ENCODE peak calls at places on chromosomes 13 and 19, in ten cellular contexts. W, Y, M, C, X, A, B, L, I and N are unnamed samples.

GRCh38 chr13:113848020-113848419 is 15.9 kb downstream of the GAS6 start:
- DNase-seq in W (peak; percentile 4), Y (no peak), M (no peak), C (no peak), X (no peak), A (no peak), B (no peak), L (no peak), I (no peak), N (no peak)

GRCh38 chr19:47389150-47389556 is 30.2 kb downstream of the MEIS3 start:
- DNase-seq in W (no peak), Y (no peak), M (no peak), C (no peak), X (no peak), A (peak; percentile 61), B (no peak), L (no peak), I (no peak), N (no peak)

GRCh38 chr13:56189978-56190377 is 950.7 kb upstream of the PRR20A start:
- DNase-seq in W (no peak), Y (no peak), M (no peak), C (no peak), X (no peak), A (no peak), B (no peak), L (no peak), I (no peak), N (no peak)

GRCh38 chr19:46603752-46604241 is 2.7 kb downstream of the CALM3 start:
- DNase-seq in W (no peak), Y (no peak), M (peak; percentile 49), C (peak; percentile 69), X (no peak), A (no peak), B (no peak), L (no peak), I (no peak), N (peak; percentile 68)

GRCh38 chr13:80577951-80578670 is 237.2 kb upstream of the SPRY2 start:
- DNase-seq in W (peak; percentile 15), Y (peak; percentile 20), M (no peak), C (no peak), X (no peak), A (no peak), B (peak; percentile 53), L (no peak), I (no peak), N (no peak)

GRCh38 chr19:8377598-8377997 is 12.6 kb upstream of the RAB11B start:
- DNase-seq in W (no peak), Y (no peak), M (no peak), C (no peak), X (no peak), A (no peak), B (no peak), L (no peak), I (no peak), N (peak; percentile 12)

GRCh38 chr13:103078145-103078544 is 11.9 kb upstream of the SLC10A2 start:
- DNase-seq in W (no peak), Y (no peak), M (no peak), C (no peak), X (no peak), A (no peak), B (no peak), L (no peak), I (no peak), N (no peak)

GRCh38 chr19:19774354-19775033 is 41.6 kb upstream of the ZNF14 start:
- DNase-seq in W (no peak), Y (no peak), M (no peak), C (no peak), X (no peak), A (no peak), B (no peak), L (no peak), I (no peak), N (no peak)

GRCh38 chr19:51366999-51367564 is 894 bp upstream of the ETFB start:
- DNase-seq in W (peak; percentile 37), Y (no peak), M (peak; percentile 52), C (no peak), X (no peak), A (peak; percentile 49), B (no peak), L (no peak), I (no peak), N (no peak)

GRCh38 chr19:54156953-54157352 is 2.6 kb downstream of the LENG1 start:
- DNase-seq in W (no peak), Y (no peak), M (no peak), C (no peak), X (no peak), A (no peak), B (no peak), L (no peak), I (no peak), N (no peak)

GRCh38 chr19:55391702-55392615 is 6.2 kb downstream of the RPL28 start:
- DNase-seq in W (no peak), Y (no peak), M (peak; percentile 66), C (no peak), X (no peak), A (no peak), B (no peak), L (peak; percentile 37), I (no peak), N (no peak)

GRCh38 chr13:24270639-24271131 is 38.7 kb upstream of the C1QTNF9 start:
- DNase-seq in W (peak; percentile 68), Y (peak; percentile 74), M (peak; percentile 75), C (no peak), X (peak; percentile 49), A (peak; percentile 70), B (peak; percentile 14), L (peak; percentile 24), I (no peak), N (peak; percentile 86)

GRCh38 chr13:41985788-41986508 is 25.0 kb upstream of the VWA8 start:
- DNase-seq in W (no peak), Y (peak; percentile 24), M (peak; percentile 46), C (no peak), X (peak; percentile 29), A (no peak), B (no peak), L (no peak), I (no peak), N (no peak)

DNA sequence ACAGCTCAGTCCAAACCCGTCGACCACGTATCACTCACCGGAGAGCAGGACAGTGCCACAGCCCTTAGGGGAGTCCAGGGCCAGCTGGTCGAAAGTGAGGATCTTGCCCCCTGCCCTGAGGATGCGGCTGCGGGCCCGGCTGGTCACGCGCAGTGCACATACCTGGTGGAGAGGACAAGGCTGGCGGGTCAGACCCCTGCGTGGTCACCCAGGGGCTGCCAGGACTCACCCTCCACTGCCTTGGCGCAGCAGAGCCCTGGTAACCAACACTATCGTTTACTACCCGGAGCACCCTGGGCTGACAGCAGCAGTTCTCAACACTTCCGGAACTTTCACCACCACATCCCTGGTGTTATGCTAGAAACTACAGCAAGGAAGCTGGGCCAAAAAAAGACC is 1.2 kb upstream of the FAM83E start:
- DNase-seq in W (no peak), Y (no peak), M (no peak), C (no peak), X (no peak), A (no peak), B (no peak), L (no peak), I (no peak), N (no peak)
- H3K27ac ChIP-seq in W (no peak overlapping the region), Y (peak overlapping the region; percentile 32), M (no peak overlapping the region), C (peak overlapping the region; percentile 88), X (no peak overlapping the region), A (no peak overlapping the region), B (no peak overlapping the region), L (peak overlapping the region; percentile 99), I (no peak overlapping the region), N (no peak overlapping the region)

DNA sequence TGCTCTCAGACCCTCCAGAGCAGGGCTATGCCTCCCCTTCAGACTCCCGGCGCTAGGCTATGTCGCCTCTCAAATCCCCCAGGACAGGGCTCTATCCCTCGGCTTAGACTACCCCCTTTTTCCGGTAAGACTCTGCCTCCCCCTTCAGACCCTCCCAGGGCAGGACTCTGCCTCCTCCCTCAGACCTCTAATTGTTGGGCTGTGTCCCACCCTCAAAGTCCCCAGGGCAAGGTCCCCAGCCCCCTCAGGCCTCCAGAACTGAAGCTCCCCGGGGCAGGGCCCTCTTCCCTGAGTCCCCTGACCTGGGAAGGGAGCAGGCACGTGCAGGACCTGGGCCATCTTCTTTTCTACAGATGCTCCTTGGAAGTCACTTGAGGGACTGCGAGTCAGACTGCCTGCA is 3.2 kb downstream of the KANK2 start:
- DNase-seq in W (no peak), Y (no peak), M (no peak), C (no peak), X (no peak), A (no peak), B (no peak), L (no peak), I (no peak), N (no peak)
- H3K4me3 ChIP-seq in W (peak overlapping the region; percentile 88), Y (no peak overlapping the region), M (no peak overlapping the region), C (peak overlapping the region; percentile 79), X (no peak overlapping the region), A (no peak overlapping the region), B (no peak overlapping the region), L (no peak overlapping the region), I (no peak overlapping the region), N (no peak overlapping the region)

DNA sequence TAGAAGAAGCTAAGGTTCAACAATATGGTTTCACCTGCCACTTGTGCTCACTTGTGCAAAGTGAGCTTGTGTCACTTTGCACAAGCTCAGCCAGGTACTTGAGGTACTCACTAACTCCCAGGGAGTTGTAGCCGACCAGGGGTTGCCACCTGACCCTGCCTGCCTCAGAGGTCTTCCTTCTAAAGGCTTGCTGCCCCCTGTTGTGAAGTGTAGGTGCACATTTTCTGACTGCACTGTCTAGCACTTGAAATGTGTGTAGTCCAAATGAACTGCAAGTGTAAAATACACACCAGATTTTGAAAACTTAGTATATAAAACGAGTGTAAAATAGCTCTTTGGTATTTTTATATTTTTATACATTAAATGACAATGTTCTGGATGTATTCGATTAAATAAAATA is 230.8 kb downstream of the DLEU7 start:
- DNase-seq in W (no peak), Y (no peak), M (no peak), C (no peak), X (no peak), A (no peak), B (no peak), L (no peak), I (no peak), N (no peak)
- H3K27me3 ChIP-seq in W (no peaks in the 10 kb centered on the region), Y (peaks cover 6% of the 10 kb centered on the region), M (no peaks in the 10 kb centered on the region), C (no peaks in the 10 kb centered on the region), X (no peaks in the 10 kb centered on the region), A (no peaks in the 10 kb centered on the region), B (no peaks in the 10 kb centered on the region), L (no peaks in the 10 kb centered on the region), I (no peaks in the 10 kb centered on the region), N (no peaks in the 10 kb centered on the region)

DNA sequence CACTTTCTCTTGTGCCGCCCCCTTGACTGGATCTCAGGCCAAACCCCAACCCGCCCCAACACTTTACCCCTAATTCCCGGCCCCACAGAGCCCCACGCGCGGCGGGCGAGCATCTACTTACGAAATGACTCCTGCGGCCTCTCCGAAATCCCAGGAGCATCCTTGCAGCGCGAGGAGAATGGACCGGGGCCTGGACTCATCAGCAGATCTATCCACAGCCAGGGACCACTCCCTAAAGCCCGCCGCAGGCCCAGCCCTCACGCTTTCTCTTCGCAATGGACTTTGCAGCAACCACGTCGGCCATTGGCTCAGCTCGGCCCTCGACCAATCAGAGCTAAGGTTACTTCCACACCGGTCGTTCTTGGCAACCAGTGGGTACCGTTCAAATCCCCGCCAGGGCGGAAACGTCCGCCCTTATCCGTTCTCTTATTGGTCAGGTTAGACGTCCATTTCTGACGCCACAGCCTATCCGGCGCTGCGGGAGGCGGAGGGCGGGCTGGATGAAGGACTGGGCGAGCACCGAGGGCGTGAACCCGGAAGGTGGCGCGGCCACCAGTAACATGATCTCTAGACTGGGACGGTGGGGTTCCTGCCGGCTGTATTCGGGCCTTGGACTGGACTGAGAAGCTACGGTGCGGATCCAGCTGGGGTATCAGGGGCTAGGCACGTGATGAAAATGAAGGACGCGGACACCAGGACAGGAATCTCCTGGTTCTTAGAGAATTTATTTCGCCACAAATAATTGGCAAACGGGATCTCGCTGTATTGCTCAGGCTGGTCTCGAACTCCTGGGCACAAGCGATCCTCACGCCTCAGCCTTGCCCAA is at the start of the genes CEP89 and FAAP24:
- DNase-seq in W (peak; percentile 98), Y (peak; percentile 99), M (peak; percentile 99), C (peak; percentile 100), X (peak; percentile 100), A (peak; percentile 99), B (peak; percentile 100), L (peak; percentile 99), I (peak; percentile 99), N (peak; percentile 99)
- H3K27ac ChIP-seq in W (peak within 1 kb of the TSS; percentile 91), Y (peak within 1 kb of the TSS; percentile 63), M (peak within 1 kb of the TSS; percentile 67), C (peak within 1 kb of the TSS; percentile 69), X (peak within 1 kb of the TSS; percentile 62), A (peak within 1 kb of the TSS; percentile 50), B (no peak within 1 kb of the TSS), L (no peak within 1 kb of the TSS), I (no peak within 1 kb of the TSS), N (no peak within 1 kb of the TSS)